ENCODE peak calls at places on chromosomes 2 and 18, in seven cellular contexts. B is gastrocnemius medialis, X is nucleus accumbens, U is pons, S is NCI-H1105, R is GM19239, E is BJ. I is an unnamed sample.

GRCh38 chr18:58364867-58365533 is 263.9 kb downstream of the ALPK2 start:
- DNase-seq in R (no peak), B (no peak), U (no peak), E (no peak), S (no peak), X (no peak), I (no peak)

GRCh38 chr2:120710256-120710655 is 25.4 kb upstream of the GLI2 start:
- DNase-seq in X (no peak), S (no peak), B (no peak), U (no peak), R (no peak), E (peak; percentile 41), I (no peak)

GRCh38 chr2:216589779-216590178 is 43.4 kb upstream of the IGFBP2 start:
- DNase-seq in E (peak; percentile 15), U (no peak), R (no peak), S (no peak), X (no peak), B (no peak), I (no peak)

GRCh38 chr2:43171789-43172188 is 54.6 kb downstream of the ZFP36L2 start:
- DNase-seq in R (no peak), S (no peak), B (no peak), E (no peak), U (peak; percentile 41), X (no peak), I (no peak)

GRCh38 chr2:191012346-191012745 is 1.6 kb downstream of the STAT1 start:
- DNase-seq in U (no peak), X (no peak), S (no peak), R (no peak), B (no peak), E (no peak), I (no peak)

GRCh38 chr2:169159686-169160085 is 90.3 kb downstream of the DHRS9 start:
- DNase-seq in R (no peak), X (no peak), S (no peak), B (no peak), E (no peak), U (no peak), I (no peak)

GRCh38 chr18:69127844-69128486 is 272.7 kb upstream of the DOK6 start:
- DNase-seq in E (no peak), R (no peak), X (no peak), B (no peak), S (no peak), U (no peak), I (no peak)

GRCh38 chr2:126864861-126865260 is 33.8 kb upstream of the TEX51 start:
- DNase-seq in R (no peak), U (no peak), S (no peak), E (no peak), B (no peak), X (no peak), I (no peak)

GRCh38 chr2:223078482-223078881 is 26.5 kb downstream of the KCNE4 start:
- DNase-seq in X (no peak), U (no peak), R (no peak), B (no peak), E (no peak), S (no peak), I (no peak)

GRCh38 chr18:48441405-48441881 is 32.3 kb upstream of the ZBTB7C start:
- DNase-seq in X (peak; percentile 12), U (no peak), S (peak; percentile 55), B (peak; percentile 33), R (no peak), E (no peak), I (peak; percentile 34)

GRCh38 chr18:66316708-66317107 is 287.2 kb downstream of the CDH19 start:
- DNase-seq in R (no peak), X (no peak), E (no peak), U (no peak), S (no peak), B (no peak), I (no peak)

GRCh38 chr18:23694642-23695430 is 5.6 kb downstream of the LAMA3 start:
- DNase-seq in B (no peak), U (no peak), E (no peak), S (no peak), X (no peak), R (no peak), I (no peak)

GRCh38 chr2:168603439-168603961 is 147.4 kb downstream of the CERS6 start:
- DNase-seq in S (no peak), B (no peak), E (no peak), X (no peak), U (no peak), R (no peak), I (no peak)

GRCh38 chr2:204115288-204115687 is 178.7 kb downstream of the ICOS start:
- DNase-seq in E (no peak), S (no peak), U (no peak), R (no peak), B (no peak), X (no peak), I (no peak)

GRCh38 chr2:151905963-151906632 is 77.9 kb upstream of the ARL5A start:
- DNase-seq in U (peak; percentile 34), S (no peak), B (no peak), E (no peak), R (no peak), X (no peak), I (no peak)

GRCh38 chr18:55419939-55420664 is 167.9 kb downstream of the TCF4 start:
- DNase-seq in B (no peak), X (no peak), S (no peak), E (no peak), U (peak; percentile 75), R (no peak), I (no peak)

GRCh38 chr18:34122724-34123334 is 101.9 kb downstream of the NOL4 start:
- DNase-seq in S (peak; percentile 48), X (peak; percentile 28), U (peak; percentile 73), E (no peak), R (peak; percentile 2), B (peak; percentile 12), I (peak; percentile 65)

GRCh38 chr2:238941262-238941792 is 93.4 kb downstream of the TWIST2 start:
- DNase-seq in U (no peak), X (no peak), S (no peak), B (no peak), R (no peak), E (no peak), I (no peak)

GRCh38 chr2:111053825-111054490 is 66.8 kb upstream of the BCL2L11 start:
- DNase-seq in S (no peak), E (no peak), B (no peak), R (no peak), U (no peak), X (no peak), I (no peak)

GRCh38 chr2:102033028-102033749 is 41.4 kb downstream of the IL1R2 start:
- DNase-seq in U (peak; percentile 74), R (peak; percentile 22), S (no peak), X (peak; percentile 31), B (peak; percentile 63), E (no peak), I (peak; percentile 37)